ENCODE peak calls at places on chromosomes 5 and 9, in six cellular contexts. K, X, B, Q, Z and C are unnamed samples.

GRCh38 chr9:71001780-71002386 is 119.5 kb downstream of the TRPM3 start:
- DNase-seq in B (peak), X (peak), K (peak), Z (no peak), Q (no peak), C (no peak)

GRCh38 chr5:173196133-173196952 is 38.7 kb downstream of the NKX2-5 start:
- DNase-seq in X (no peak), Q (no peak), B (no peak), K (no peak), Z (no peak), C (no peak)

GRCh38 chr5:1330847-1331831 is 13.8 kb downstream of the CLPTM1L start:
- DNase-seq in K (no peak), X (no peak), Q (no peak), B (no peak), Z (peak), C (no peak)

GRCh38 chr9:115226152-115226551 is 108.2 kb upstream of the TNC start:
- DNase-seq in Z (no peak), B (no peak), K (no peak), X (no peak), Q (no peak), C (no peak)

GRCh38 chr5:24535646-24536045 is 109.1 kb downstream of the CDH10 start:
- DNase-seq in B (no peak), Q (no peak), X (no peak), K (no peak), Z (no peak), C (no peak)

GRCh38 chr9:4339357-4339756 is 39.5 kb upstream of the GLIS3 start:
- DNase-seq in Z (peak), Q (peak), X (peak), B (peak), K (peak), C (peak)

GRCh38 chr9:76490249-76490990 is 31.4 kb downstream of the GCNT1 start:
- DNase-seq in X (no peak), Q (no peak), B (no peak), K (no peak), Z (no peak), C (no peak)

GRCh38 chr9:135990468-135991429 is 29.6 kb upstream of the UBAC1 start:
- DNase-seq in Z (no peak), K (no peak), X (peak), Q (no peak), B (peak), C (no peak)

GRCh38 chr5:112636751-112637150 is 100.9 kb upstream of the APC start:
- DNase-seq in K (no peak), X (no peak), B (peak), Q (no peak), Z (no peak), C (no peak)

GRCh38 chr9:116213673-116214047 is 60.1 kb downstream of the PAPPA start:
- DNase-seq in X (no peak), Q (no peak), K (no peak), B (no peak), Z (no peak), C (no peak)

GRCh38 chr5:73640861-73641320 is 14.9 kb downstream of the ARHGEF28 start:
- DNase-seq in Q (no peak), K (no peak), X (no peak), B (peak), Z (no peak), C (no peak)

GRCh38 chr5:159971038-159971437 is 37.9 kb upstream of the TTC1 start:
- DNase-seq in X (no peak), Q (no peak), K (no peak), Z (no peak), B (peak), C (no peak)

GRCh38 chr5:172630082-172630481 is 11.0 kb upstream of the NEURL1B start:
- DNase-seq in K (no peak), X (no peak), B (no peak), Q (no peak), Z (no peak), C (no peak)

GRCh38 chr5:8730194-8730593 is 815.7 kb downstream of the SEMA5A start:
- DNase-seq in Q (no peak), X (no peak), K (no peak), B (peak), Z (no peak), C (no peak)

GRCh38 chr9:131801811-131802210 is 61.9 kb upstream of the RAPGEF1 start:
- DNase-seq in K (no peak), X (no peak), Q (no peak), B (no peak), Z (no peak), C (no peak)

GRCh38 chr9:136587944-136588662 is 42.3 kb upstream of the NOTCH1 start:
- DNase-seq in B (no peak), Q (no peak), Z (no peak), K (no peak), X (no peak), C (no peak)

GRCh38 chr9:128005938-128006337 is 25.1 kb upstream of the EEIG1 start:
- DNase-seq in Q (no peak), X (no peak), Z (peak), K (no peak), B (peak), C (no peak)

GRCh38 chr5:180259260-180259611 is 32.6 kb downstream of the MAPK9 start:
- DNase-seq in B (peak), X (no peak), K (no peak), Z (no peak), Q (no peak), C (no peak)

GRCh38 chr9:136173648-136174290 is 31.2 kb downstream of the LHX3 start:
- DNase-seq in Q (no peak), X (no peak), Z (no peak), K (no peak), B (no peak), C (no peak)

GRCh38 chr9:34983209-34983608 is 6.3 kb upstream of the DNAJB5 start:
- DNase-seq in Z (no peak), X (no peak), K (no peak), Q (no peak), B (no peak), C (no peak)